ENCODE peak calls at places on chromosomes 4 and X, in five cellular contexts. X is mucosa of descending colon, J is astrocyte, R is HL-60, Y is psoas muscle. E is an unnamed sample.

GRCh38 chr4:31193516-31193915 is 473.3 kb downstream of the PCDH7 start:
- DNase-seq in Y (no peak), J (no peak), R (no peak), X (no peak), E (no peak)

GRCh38 chrX:136196691-136197155 is 49.4 kb downstream of the FHL1 start:
- DNase-seq in X (no peak), Y (no peak), R (no peak), J (no peak), E (no peak)

GRCh38 chr4:184163813-184164212 is 53.9 kb downstream of the ENPP6 start:
- DNase-seq in Y (no peak), X (peak), J (no peak), R (peak), E (no peak)

GRCh38 chr4:3145251-3145908 is 70.9 kb downstream of the HTT start:
- DNase-seq in X (no peak), J (peak), R (no peak), Y (no peak), E (no peak)

GRCh38 chrX:38991656-38992558 is 190.6 kb downstream of the MID1IP1 start:
- DNase-seq in X (no peak), J (no peak), Y (no peak), R (no peak), E (no peak)

GRCh38 chr4:174873931-174874330 is 44.2 kb upstream of the ADAM29 start:
- DNase-seq in J (no peak), X (no peak), R (no peak), Y (no peak), E (no peak)

GRCh38 chr4:94446386-94446785 is 5.4 kb upstream of the PDLIM5 start:
- DNase-seq in R (no peak), J (peak), Y (no peak), X (no peak), E (no peak)

GRCh38 chr4:77881460-77882295 is 19.0 kb downstream of the MRPL1 start:
- DNase-seq in Y (no peak), X (no peak), J (no peak), R (no peak), E (no peak)

GRCh38 chr4:132169660-132170059 is 979.4 kb upstream of the PCDH10 start:
- DNase-seq in Y (no peak), J (no peak), R (no peak), X (no peak), E (no peak)

GRCh38 chrX:65643046-65643785 is 24.2 kb upstream of the MSN start:
- DNase-seq in J (peak), X (no peak), Y (no peak), R (no peak), E (no peak)

GRCh38 chrX:45903781-45904201 is 641.4 kb downstream of the ZNF674 start:
- DNase-seq in J (no peak), X (no peak), R (no peak), Y (no peak), E (no peak)

GRCh38 chrX:102155806-102156179 is at the start of gene BEX5:
- DNase-seq in R (no peak), X (peak), J (no peak), Y (peak), E (peak)

GRCh38 chr4:41992967-41993857 is 2.9 kb downstream of the SLC30A9 start:
- DNase-seq in J (no peak), X (no peak), R (no peak), Y (no peak), E (no peak)

GRCh38 chrX:137118536-137118935 is 84.7 kb upstream of the GPR101 start:
- DNase-seq in X (no peak), Y (no peak), J (no peak), R (no peak), E (no peak)

GRCh38 chrX:72133851-72134546 is 2.3 kb upstream of the RTL5 start:
- DNase-seq in Y (no peak), J (no peak), R (no peak), X (no peak), E (no peak)

GRCh38 chrX:73913580-73913979 is 350.6 kb downstream of the CHIC1 start:
- DNase-seq in J (peak), Y (no peak), X (no peak), R (no peak), E (no peak)

GRCh38 chrX:42094208-42094607 is 170.9 kb upstream of the CASK start:
- DNase-seq in R (peak), X (no peak), J (peak), Y (no peak), E (no peak)

GRCh38 chr4:1029957-1030520 is 18.6 kb downstream of the FGFRL1 start:
- DNase-seq in Y (no peak), X (no peak), J (no peak), R (no peak), E (no peak)

GRCh38 chr4:175339100-175339707 is 421.0 kb downstream of the ADAM29 start:
- DNase-seq in J (peak), R (no peak), X (no peak), Y (no peak), E (no peak)

GRCh38 chr4:40587826-40588225 is 41.8 kb downstream of the RBM47 start:
- DNase-seq in X (no peak), J (no peak), Y (no peak), R (peak), E (no peak)

GRCh38 chr4:36332782-36333131 is 51.3 kb downstream of the DTHD1 start:
- DNase-seq in R (no peak), Y (no peak), X (no peak), J (no peak), E (peak)

GRCh38 chr4:155999743-156000142 is 46.1 kb upstream of the CTSO start:
- DNase-seq in R (no peak), Y (no peak), J (no peak), X (no peak), E (no peak)

GRCh38 chr4:76733380-76733779 is 164.6 kb downstream of the SOWAHB start:
- DNase-seq in X (peak), R (no peak), J (no peak), Y (no peak), E (no peak)

GRCh38 chrX:41779058-41779564 is 55.1 kb downstream of the GPR82 start:
- DNase-seq in Y (no peak), X (no peak), J (peak), R (no peak), E (no peak)

GRCh38 chr4:40887690-40888089 is 137.9 kb downstream of the NSUN7 start:
- DNase-seq in J (peak), X (no peak), R (no peak), Y (no peak), E (no peak)

GRCh38 chr4:76584235-76585152 is 149.5 kb downstream of the SHROOM3 start:
- DNase-seq in R (no peak), Y (no peak), J (peak), X (no peak), E (no peak)

GRCh38 chrX:115177941-115178340 is 11.3 kb upstream of the RBMXL3 start:
- DNase-seq in Y (no peak), J (peak), R (no peak), X (no peak), E (no peak)

GRCh38 chr4:74006009-74006476 is 7.6 kb upstream of the CXCL5 start:
- DNase-seq in X (no peak), R (no peak), J (peak), Y (no peak), E (no peak)

GRCh38 chr4:1758306-1759121 is 34.6 kb upstream of the FGFR3 start:
- DNase-seq in X (no peak), Y (no peak), J (no peak), R (peak), E (no peak)

DNA sequence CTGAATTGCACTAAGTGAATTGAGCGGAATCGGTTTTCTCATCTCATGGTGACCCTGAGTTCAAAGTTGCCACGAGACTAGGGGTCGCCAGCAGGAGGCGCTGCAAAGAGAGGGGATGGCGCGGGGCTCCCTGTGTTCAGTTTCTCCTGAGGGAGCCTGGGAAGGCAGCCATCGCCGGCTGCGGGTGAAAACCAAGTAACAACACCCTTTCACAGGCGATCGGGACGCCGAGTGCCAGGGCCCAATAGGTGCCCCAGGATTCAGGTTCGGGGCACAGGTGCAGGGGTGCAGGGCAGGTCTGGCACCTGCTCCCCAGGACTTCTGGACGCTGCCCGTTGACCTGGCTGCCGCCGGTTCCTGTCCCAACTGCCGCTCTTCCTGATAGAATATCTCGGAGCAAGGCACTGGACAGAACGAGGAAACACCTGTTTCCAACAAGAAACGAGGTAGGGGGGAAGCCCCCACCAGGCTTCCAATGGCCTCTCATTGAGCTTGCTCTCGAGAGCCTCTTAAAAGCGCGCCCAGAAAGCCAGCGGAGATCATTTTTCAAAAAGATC is 1.1 kb upstream of the FGF16 start:
- DNase-seq in J (no peak), R (no peak), Y (peak), X (peak), E (no peak)
- H3K4me3 ChIP-seq in J (peak), R (no peak), Y (peak), X (no peak), E (peak)

GRCh38 chrX:151082077-151082948 is 94.1 kb upstream of the GPR50 start:
- DNase-seq in J (peak), Y (peak), X (peak), R (peak), E (no peak)
- H3K4me3 ChIP-seq in J (no peak), Y (peak), X (no peak), R (no peak), E (no peak)

GRCh38 chr4:170091069-170091696 is 1.4 kb upstream of the AADAT start:
- DNase-seq in J (no peak), X (no peak), Y (no peak), R (no peak), E (no peak)

GRCh38 chr4:170089743-170090666 is at the start of gene AADAT:
- DNase-seq in R (peak), Y (peak), J (peak), X (peak), E (no peak)

GRCh38 chr4:170097681-170098080 is 7.9 kb upstream of the AADAT start:
- DNase-seq in Y (no peak), X (no peak), J (no peak), R (no peak), E (no peak)

GRCh38 chr4:170090667-170091052 is 904 bp upstream of the AADAT start:
- DNase-seq in J (peak), R (no peak), X (no peak), Y (no peak), E (no peak)

DNA sequence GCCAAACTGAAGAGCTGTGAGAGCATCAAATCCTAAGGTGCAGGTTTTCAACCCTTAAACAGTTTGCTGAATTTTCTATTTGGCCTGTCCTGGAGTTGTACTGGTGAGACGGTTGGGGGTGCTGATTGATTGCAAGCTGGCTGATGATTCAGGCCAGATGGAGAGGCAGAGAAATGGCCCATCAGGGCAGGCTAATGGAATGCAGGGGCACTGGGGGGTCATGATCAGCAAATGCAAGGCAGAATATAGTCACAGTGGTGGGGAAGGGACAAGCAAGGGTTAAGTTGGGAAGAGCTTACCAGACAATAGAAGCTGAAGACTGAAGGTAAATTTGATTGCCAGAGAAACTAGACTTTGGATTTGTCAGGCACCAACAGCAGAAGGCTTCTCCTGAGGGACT is 4.2 kb upstream of the AADAT start:
- DNase-seq in R (no peak), Y (no peak), J (no peak), X (no peak), E (no peak)
- H3K4me3 ChIP-seq in R (no peak), Y (no peak), J (no peak), X (no peak), E (no peak)

DNA sequence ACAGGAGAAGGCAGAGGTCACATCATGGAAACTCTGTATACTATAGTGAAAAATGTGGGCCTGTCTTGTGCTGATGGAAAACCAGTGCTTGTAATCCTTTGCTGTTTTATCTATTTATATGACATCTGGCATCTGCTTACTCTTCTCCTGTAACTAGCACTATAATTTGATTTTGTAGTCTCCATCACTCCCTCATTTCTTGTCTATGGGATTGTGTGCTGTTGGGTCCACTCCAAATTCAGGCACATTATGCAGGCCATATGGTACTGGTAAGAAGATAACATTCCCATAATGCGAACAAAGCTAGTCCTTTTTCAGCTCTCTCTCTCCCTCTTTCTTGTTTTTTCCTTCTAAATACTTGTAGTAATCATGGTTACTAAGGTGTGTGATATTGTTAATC is 581.2 kb upstream of the IGFBP7 start:
- DNase-seq in X (no peak), J (no peak), R (no peak), Y (no peak), E (no peak)
- H3K4me3 ChIP-seq in X (no peak), J (no peak), R (no peak), Y (no peak), E (no peak)

GRCh38 chr4:154416183-154416543 is 75.4 kb downstream of the DCHS2 start:
- DNase-seq in X (peak), J (no peak), R (no peak), Y (peak), E (no peak)
- H3K4me3 ChIP-seq in X (no peak), J (peak), R (no peak), Y (peak), E (peak)

GRCh38 chr4:55637272-55637820 is 1.2 kb upstream of the NMU start:
- DNase-seq in X (no peak), R (no peak), Y (no peak), J (no peak), E (no peak)
- H3K4me3 ChIP-seq in X (no peak), R (no peak), Y (no peak), J (no peak), E (no peak)

DNA sequence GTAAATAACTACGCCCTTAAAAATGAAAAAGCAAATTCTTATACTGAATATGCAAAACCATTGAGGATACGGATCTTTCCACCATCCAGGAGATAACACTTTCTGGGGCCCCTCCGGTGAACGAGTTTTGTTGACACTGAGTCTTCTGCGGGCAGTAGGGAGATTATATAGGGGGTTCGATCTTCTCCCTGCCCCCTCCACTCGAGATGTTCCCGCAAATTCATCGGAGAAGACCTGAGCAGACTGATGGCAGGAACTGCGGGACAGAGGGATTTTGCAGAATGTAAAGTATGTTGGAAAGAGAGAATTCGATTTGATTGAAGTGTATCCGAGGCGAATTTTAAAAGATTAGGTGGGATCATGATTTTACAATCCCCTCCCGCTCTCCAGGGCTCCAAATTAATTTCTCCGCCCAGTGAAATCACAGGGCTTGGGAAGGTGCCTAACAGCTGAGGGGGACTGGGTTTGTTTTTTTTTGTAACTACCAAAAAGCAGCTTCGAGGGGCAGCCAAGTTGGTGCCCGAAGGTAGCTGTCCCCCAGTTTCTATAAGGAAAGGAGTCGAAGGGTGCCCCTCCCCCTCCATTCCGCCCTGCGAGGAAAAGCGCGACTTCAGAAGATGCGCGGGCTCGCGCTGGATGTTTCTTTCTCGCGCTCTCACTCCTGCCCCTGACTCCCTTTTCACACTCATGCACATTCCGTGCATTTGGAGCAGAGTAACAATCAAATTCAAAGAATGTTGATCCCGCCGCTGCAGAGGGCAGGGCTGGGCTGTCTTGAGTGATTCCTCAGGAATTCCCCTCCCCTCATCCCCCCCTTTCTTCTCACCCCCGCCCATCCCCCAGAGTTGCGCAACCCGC is 1.2 kb downstream of the TMEM255A start:
- DNase-seq in X (peak), J (peak), Y (no peak), R (no peak), E (no peak)
- H3K4me3 ChIP-seq in X (no peak), J (peak), Y (peak), R (peak), E (peak)

GRCh38 chr4:26731342-26731741 is 129.3 kb upstream of the STIM2 start:
- DNase-seq in R (no peak), X (no peak), Y (no peak), J (no peak), E (no peak)
- H3K4me3 ChIP-seq in R (no peak), X (no peak), Y (no peak), J (no peak), E (no peak)